ENCODE peak calls at places on chromosomes 13 and 19, in nine cellular contexts. C is fibroblast of gingiva; F is activated T-helper 1 cell treated with Interleukin-2 at 50 U/mL for 16 hours; I is ovary; D is mucosa of gallbladder; Q is stimulated activated CD4-positive, alpha-beta T cell treated with anti-CD3 and anti-CD28 coated beads, Interleukin-15, amount 100 ng/mL, for 1 hour; X is MCF 10A; A is T-helper 1 cell; V is DMS79 treated with DMSO at 0.1 percent for 48 hours. B is an unnamed sample.

GRCh38 chr13:36839981-36840380 is 21.0 kb downstream of the RFXAP start:
- DNase-seq in D (no peak), F (no peak), X (no peak), A (no peak), Q (no peak), C (no peak), V (no peak), I (no peak), B (no peak)

GRCh38 chr19:7790416-7790815 is 27.4 kb downstream of the CLEC4M start:
- DNase-seq in I (no peak), D (no peak), F (no peak), V (no peak), A (no peak), X (no peak), C (no peak), Q (no peak), B (no peak)

GRCh38 chr13:27969073-27969865 is at the start of gene CDX2:
- DNase-seq in Q (no peak), A (no peak), C (no peak), I (no peak), X (no peak), F (no peak), D (no peak), V (no peak), B (no peak)

GRCh38 chr13:75445717-75446529 is 36.0 kb downstream of the TBC1D4 start:
- DNase-seq in I (no peak), D (no peak), V (no peak), A (no peak), Q (no peak), C (peak), X (peak), F (no peak), B (no peak)

GRCh38 chr13:76929320-76929719 is 19.0 kb upstream of the ACOD1 start:
- DNase-seq in I (no peak), C (no peak), X (no peak), V (no peak), F (no peak), D (no peak), A (no peak), Q (no peak), B (no peak)

GRCh38 chr19:42961119-42961518 is 24.1 kb upstream of the PSG7 start:
- DNase-seq in A (no peak), F (no peak), C (no peak), Q (no peak), I (no peak), V (no peak), D (no peak), X (no peak), B (no peak)

GRCh38 chr19:4386038-4386782 is 14.1 kb downstream of the SH3GL1 start:
- DNase-seq in A (no peak), V (no peak), C (no peak), D (no peak), X (no peak), Q (no peak), I (no peak), F (no peak), B (no peak)

GRCh38 chr19:1853295-1854031 is 5.2 kb upstream of the REXO1 start:
- DNase-seq in A (peak), I (peak), C (peak), Q (peak), X (peak), V (peak), D (peak), F (peak), B (peak)

GRCh38 chr19:55116232-55117062 is 990 bp downstream of the PPP1R12C start:
- DNase-seq in A (peak), C (peak), V (peak), Q (no peak), I (peak), X (peak), F (peak), D (peak), B (peak)

GRCh38 chr19:38195237-38195636 is 28.8 kb downstream of the DPF1 start:
- DNase-seq in C (no peak), V (no peak), F (no peak), Q (no peak), I (no peak), A (no peak), D (no peak), X (no peak), B (no peak)

GRCh38 chr19:38634757-38635482 is 12.5 kb upstream of the ACTN4 start:
- DNase-seq in I (peak), F (peak), Q (peak), A (peak), C (peak), V (peak), D (peak), X (peak), B (no peak)

GRCh38 chr13:75687145-75687763 is 51.1 kb downstream of the LMO7 start:
- DNase-seq in Q (no peak), D (no peak), I (no peak), V (no peak), X (peak), F (no peak), A (no peak), C (peak), B (no peak)

GRCh38 chr13:97976551-97977375 is 23.3 kb downstream of the IPO5 start:
- DNase-seq in F (no peak), X (no peak), A (peak), D (peak), I (no peak), V (peak), Q (no peak), C (peak), B (no peak)

GRCh38 chr13:111184685-111185401 is 69.7 kb downstream of the ARHGEF7 start:
- DNase-seq in V (no peak), Q (no peak), A (no peak), X (no peak), D (no peak), F (peak), C (no peak), I (no peak), B (peak)

B was measured in GF-D8.